ENCODE peak calls at places on chromosomes 4 and X, in eight cellular contexts. F is epithelial cell of esophagus, S is tibial artery, L is glutamatergic neuron, B is left ventricle myocardium inferior, D is SK-N-SH, P is Calu3, K is mesothelial cell of epicardium. W is an unnamed sample.

GRCh38 chr4:6935961-6936360 is 26.3 kb downstream of the TBC1D14 start:
- DNase-seq in F (no peak), S (no peak), L (no peak), B (no peak), D (no peak), P (no peak), K (no peak), W (no peak)

GRCh38 chrX:111254896-111255693 is 15.2 kb downstream of the CAPN6 start:
- DNase-seq in F (peak; percentile 30), S (no peak), L (no peak), B (no peak), D (no peak), P (no peak), K (no peak), W (no peak)

GRCh38 chr4:28269426-28269825 is 1408.8 kb downstream of the STIM2 start:
- DNase-seq in F (no peak), S (no peak), L (no peak), B (no peak), D (no peak), P (no peak), K (no peak), W (no peak)

GRCh38 chr4:159292137-159292896 is 189.4 kb downstream of the RAPGEF2 start:
- DNase-seq in F (no peak), S (no peak), L (no peak), B (no peak), D (no peak), P (no peak), K (no peak), W (no peak)

GRCh38 chr4:35604252-35604651 is 640.1 kb downstream of the ARAP2 start:
- DNase-seq in F (no peak), S (no peak), L (no peak), B (no peak), D (no peak), P (no peak), K (no peak), W (no peak)

GRCh38 chr4:182928061-182928460 is 10.9 kb upstream of the DCTD start:
- DNase-seq in F (no peak), S (no peak), L (no peak), B (no peak), D (no peak), P (no peak), K (no peak), W (no peak)

GRCh38 chrX:40132751-40133150 is 35.0 kb upstream of the BCOR start:
- DNase-seq in F (peak; percentile 79), S (peak; percentile 85), L (no peak), B (peak; percentile 59), D (no peak), P (peak; percentile 64), K (no peak), W (no peak)

GRCh38 chr4:118807659-118808058 is 28.3 kb downstream of the SEC24D start:
- DNase-seq in F (no peak), S (no peak), L (no peak), B (no peak), D (peak; percentile 45), P (no peak), K (no peak), W (no peak)

GRCh38 chr4:41882622-41883347 is 52.4 kb upstream of the TMEM33 start:
- DNase-seq in F (peak; percentile 51), S (no peak), L (peak; percentile 75), B (no peak), D (peak; percentile 90), P (peak; percentile 49), K (peak; percentile 61), W (no peak)

GRCh38 chr4:15990570-15991285 is 27.8 kb upstream of the FGFBP2 start:
- DNase-seq in F (peak; percentile 42), S (no peak), L (no peak), B (no peak), D (no peak), P (no peak), K (no peak), W (no peak)

DNA sequence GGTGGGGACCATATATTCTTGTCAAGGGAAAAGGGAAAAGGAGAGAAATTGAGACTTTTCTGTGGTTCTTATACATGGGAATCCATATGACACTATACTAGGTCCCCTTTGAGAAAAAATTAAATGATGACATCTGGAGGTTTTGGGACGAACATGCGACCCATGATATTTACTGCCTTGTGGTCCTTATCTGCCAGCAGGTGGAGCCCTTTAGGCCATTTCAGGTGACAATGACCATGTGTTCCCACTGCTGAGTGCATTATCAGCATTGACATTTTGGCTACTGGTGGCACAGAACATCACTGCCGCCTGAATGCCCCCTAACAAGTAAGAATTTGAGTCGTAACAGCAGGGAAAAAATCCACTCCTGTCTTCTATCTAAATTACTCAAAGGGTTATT is 843.4 kb downstream of the FSTL5 start:
- DNase-seq in F (peak; percentile 68), S (no peak), L (peak; percentile 18), B (no peak), D (peak; percentile 2), P (peak; percentile 19), K (no peak), W (no peak)
- TF ChIP-seq CTCF in F (peak; percentile 80), S (no peak), L (peak; percentile 66), B (peak; percentile 19), D (peak; percentile 63), P (peak; percentile 26), K (no peak), W (peak; percentile 46)

GRCh38 chr4:166257276-166257675 is 384.2 kb downstream of the TLL1 start:
- DNase-seq in F (peak; percentile 19), S (no peak), L (no peak), B (no peak), D (no peak), P (no peak), K (no peak), W (no peak)

GRCh38 chr4:166257891-166258290 is 384.9 kb downstream of the TLL1 start:
- DNase-seq in F (no peak), S (no peak), L (no peak), B (no peak), D (no peak), P (no peak), K (no peak), W (no peak)

DNA sequence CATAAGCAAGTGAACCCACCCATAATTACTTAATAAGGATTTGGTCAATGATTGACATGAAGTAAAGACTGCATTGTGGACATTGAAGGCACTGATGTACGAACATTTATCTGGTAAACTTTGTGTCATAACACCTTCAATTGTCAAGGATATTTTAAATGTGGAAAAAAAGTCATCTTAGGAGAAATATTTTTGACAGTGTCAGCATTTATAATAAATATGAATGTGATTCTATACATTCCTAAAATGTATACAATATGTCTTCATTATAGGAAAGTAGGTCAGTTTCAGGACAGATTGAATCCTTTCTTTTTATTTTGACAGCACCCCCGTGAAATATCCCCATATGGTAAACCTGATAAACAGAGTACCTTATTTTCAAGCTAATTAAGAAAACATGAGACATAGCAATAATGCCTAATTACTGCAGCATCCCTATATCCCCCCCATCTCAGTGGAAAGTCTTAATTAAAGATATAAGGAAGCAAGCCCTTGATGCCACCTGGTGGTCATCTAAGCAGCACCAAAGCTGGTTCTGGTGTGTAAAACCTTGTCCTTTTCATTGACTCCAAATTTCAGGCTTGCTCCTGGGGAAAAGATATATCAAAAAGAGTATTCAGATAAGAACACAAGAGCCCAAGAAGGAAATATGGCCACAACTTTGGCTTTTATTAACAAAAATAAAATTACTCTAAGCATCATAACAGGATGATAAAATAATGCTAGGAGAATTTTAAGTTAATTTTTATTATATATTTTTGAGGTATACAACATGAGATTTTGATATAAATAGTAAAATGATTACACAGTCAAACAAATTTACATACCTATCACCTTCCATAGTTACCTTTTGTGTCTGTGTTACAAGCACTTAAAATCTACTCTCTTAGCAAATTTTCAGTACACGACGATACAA is 379.7 kb downstream of the TLL1 start:
- DNase-seq in F (peak; percentile 54), S (no peak), L (no peak), B (no peak), D (peak; percentile 3), P (peak; percentile 17), K (no peak), W (no peak)
- TF ChIP-seq CTCF in F (peak; percentile 80), S (no peak), L (peak; percentile 62), B (peak; percentile 65), D (peak; percentile 57), P (peak; percentile 41), K (no peak), W (peak; percentile 77)

GRCh38 chrX:154061801-154062200 is 35.7 kb downstream of the MECP2 start:
- DNase-seq in F (no peak), S (no peak), L (no peak), B (no peak), D (no peak), P (no peak), K (no peak), W (no peak)
- TF ChIP-seq CTCF in F (no peak), S (no peak), L (no peak), B (no peak), D (no peak), P (no peak), K (no peak), W (no peak)

GRCh38 chr4:184310171-184310567 is 92.5 kb upstream of the ENPP6 start:
- DNase-seq in F (peak; percentile 19), S (no peak), L (no peak), B (no peak), D (no peak), P (no peak), K (no peak), W (no peak)
- TF ChIP-seq CTCF in F (peak; percentile 5), S (no peak), L (no peak), B (peak; percentile 38), D (no peak), P (no peak), K (no peak), W (peak; percentile 14)

GRCh38 chr4:137608085-137608484 is 75.8 kb upstream of the PCDH18 start:
- DNase-seq in F (peak; percentile 11), S (peak; percentile 39), L (no peak), B (no peak), D (no peak), P (peak; percentile 5), K (no peak), W (no peak)

GRCh38 chr4:137611998-137612700 is 79.9 kb upstream of the PCDH18 start:
- DNase-seq in F (no peak), S (no peak), L (no peak), B (no peak), D (no peak), P (no peak), K (no peak), W (no peak)

GRCh38 chr4:137609693-137610450 is 77.6 kb upstream of the PCDH18 start:
- DNase-seq in F (no peak), S (no peak), L (no peak), B (no peak), D (no peak), P (no peak), K (no peak), W (no peak)

GRCh38 chr4:137614491-137614890 is 82.2 kb upstream of the PCDH18 start:
- DNase-seq in F (no peak), S (no peak), L (no peak), B (no peak), D (no peak), P (no peak), K (no peak), W (no peak)

DNA sequence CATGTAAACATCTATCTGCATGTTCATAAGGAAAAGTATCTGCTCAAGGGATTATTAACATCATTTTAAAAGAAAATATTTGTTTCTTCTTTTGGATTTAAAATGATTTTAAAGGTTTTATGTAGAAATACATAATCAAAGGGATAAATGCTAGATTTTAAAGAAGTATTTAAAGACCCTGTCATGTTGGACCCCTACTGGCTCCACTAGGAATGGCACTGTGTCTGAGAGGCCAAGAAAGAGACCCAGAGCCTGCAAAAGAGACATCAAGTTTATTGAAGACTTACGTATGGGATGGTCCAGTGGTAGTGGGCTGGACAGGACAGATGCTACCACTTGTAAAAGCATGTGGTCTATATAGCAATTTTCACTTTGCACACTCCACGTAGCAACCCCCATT is 78.7 kb upstream of the PCDH18 start:
- DNase-seq in F (peak; percentile 7), S (no peak), L (peak; percentile 34), B (no peak), D (no peak), P (peak; percentile 15), K (no peak), W (no peak)
- TF ChIP-seq CTCF in F (peak; percentile 39), S (no peak), L (peak; percentile 79), B (peak; percentile 39), D (peak; percentile 66), P (peak; percentile 49), K (peak; percentile 58), W (peak; percentile 48)

W was measured in osteocyte.